ENCODE peak calls at places on chromosomes 3 and 15, in four cellular contexts. B, Q, W and O are unnamed samples.

GRCh38 chr3:40875581-40875980 is 323.7 kb upstream of the CTNNB1 start:
- DNase-seq in Q (no peak), W (no peak), B (no peak), O (no peak)

GRCh38 chr15:63843901-63844317 is 10.2 kb upstream of the HERC1 start:
- DNase-seq in B (no peak), Q (no peak), W (no peak), O (no peak)

GRCh38 chr15:51388726-51389125 is 47.3 kb downstream of the GLDN start:
- DNase-seq in Q (no peak), B (no peak), W (no peak), O (no peak)

GRCh38 chr3:194931366-194931765 is 245.7 kb downstream of the FAM43A start:
- DNase-seq in W (no peak), Q (no peak), B (no peak), O (no peak)

GRCh38 chr15:33153548-33153947 is 41.0 kb downstream of the FMN1 start:
- DNase-seq in B (no peak), Q (no peak), W (no peak), O (no peak)

GRCh38 chr3:60178931-60179653 is 1072.2 kb downstream of the FHIT start:
- DNase-seq in B (no peak), Q (no peak), W (no peak), O (no peak)

GRCh38 chr3:129365296-129365695 is 63.1 kb downstream of the EFCAB12 start:
- DNase-seq in B (no peak), W (no peak), Q (no peak), O (no peak)

GRCh38 chr15:83372434-83372873 is 74.7 kb upstream of the SH3GL3 start:
- DNase-seq in Q (no peak), B (no peak), W (no peak), O (no peak)

GRCh38 chr3:93906245-93906644 is 67.5 kb downstream of the PROS1 start:
- DNase-seq in W (no peak), B (no peak), Q (no peak), O (no peak)
- H3K9me3 ChIP-seq in W (no peaks in the 10 kb centered on the region), B (no peaks in the 10 kb centered on the region), Q (no peaks in the 10 kb centered on the region), O (no peaks in the 10 kb centered on the region)

DNA sequence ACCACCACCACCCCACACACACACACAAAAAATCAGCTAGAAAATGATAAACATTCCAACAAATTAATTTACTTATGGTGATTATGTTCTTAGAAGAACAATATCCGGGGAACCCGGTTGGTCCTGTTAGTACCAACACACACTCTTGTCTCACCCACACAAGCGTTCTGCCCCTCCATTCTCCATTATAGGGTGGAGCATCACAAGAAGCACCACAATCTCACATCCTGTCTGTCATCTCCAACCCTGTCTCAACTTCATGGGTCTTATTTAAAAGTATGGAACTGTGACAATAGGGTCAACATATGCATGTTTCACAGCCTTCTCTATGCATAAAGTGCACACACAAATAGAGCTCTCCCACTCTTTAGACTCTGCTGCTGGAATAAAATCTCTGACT is 5.6 kb downstream of the GSK3B start:
- DNase-seq in Q (no peak), W (no peak), B (no peak), O (no peak)
- H3K4me1 ChIP-seq in Q (peaks cover 73% of the 10 kb centered on the region), W (no peaks in the 10 kb centered on the region), B (peaks cover 20% of the 10 kb centered on the region), O (peaks cover 29% of the 10 kb centered on the region)

GRCh38 chr15:27865926-27866325 is 233.2 kb downstream of the OCA2 start:
- DNase-seq in W (no peak), B (no peak), Q (no peak), O (no peak)

GRCh38 chr15:27863000-27863399 is 236.1 kb downstream of the OCA2 start:
- DNase-seq in W (no peak), Q (no peak), B (no peak), O (no peak)

GRCh38 chr15:27864076-27864475 is 235.0 kb downstream of the OCA2 start:
- DNase-seq in W (no peak), Q (no peak), B (no peak), O (no peak)

GRCh38 chr15:27865323-27865922 is 233.7 kb downstream of the OCA2 start:
- DNase-seq in B (no peak), W (no peak), Q (no peak), O (no peak)

DNA sequence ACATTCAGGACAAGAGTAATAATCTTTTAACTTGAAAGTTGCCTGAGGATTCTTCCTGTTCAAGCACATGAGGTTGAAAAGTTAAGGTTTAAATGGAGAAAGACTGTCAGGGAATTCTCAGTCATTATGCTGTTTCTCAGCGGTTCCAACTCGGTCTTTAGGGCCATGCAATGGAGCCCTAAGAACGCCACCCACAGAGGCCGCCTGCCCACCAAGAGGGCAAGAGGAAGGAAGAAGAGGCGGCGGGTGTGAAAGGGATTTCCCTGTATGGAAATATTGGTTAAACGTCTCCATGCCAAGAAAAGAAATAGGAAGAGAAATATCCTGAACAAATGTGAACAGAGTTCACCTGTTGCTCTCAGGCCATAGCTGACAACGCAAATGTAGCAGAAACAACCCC is 234.4 kb downstream of the OCA2 start:
- DNase-seq in W (no peak), B (no peak), Q (no peak), O (no peak)
- H3K9me3 ChIP-seq in W (peaks cover 32% of the 10 kb centered on the region), B (peaks cover 64% of the 10 kb centered on the region), Q (no peaks in the 10 kb centered on the region), O (no peaks in the 10 kb centered on the region)

DNA sequence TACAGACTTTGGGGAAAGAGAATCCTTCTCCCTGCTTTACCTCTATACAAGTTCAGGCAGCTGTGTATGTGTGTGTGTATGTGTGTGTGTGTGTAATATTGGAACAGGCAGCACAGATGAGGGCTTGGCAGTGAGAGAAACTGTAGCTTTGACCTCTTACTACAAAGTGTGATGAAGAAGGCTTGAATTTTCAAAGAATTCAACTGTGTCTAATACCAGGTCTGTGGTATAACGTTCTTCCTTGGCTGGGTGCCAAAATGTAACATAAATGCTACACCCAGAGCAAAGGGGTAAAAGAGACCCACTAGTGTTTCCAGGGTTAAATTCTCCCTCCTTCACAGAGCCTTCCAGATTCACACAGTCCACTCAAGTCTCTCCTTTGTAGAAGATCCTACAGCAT is 51.1 kb downstream of the CHST2 start:
- DNase-seq in Q (no peak), B (no peak), W (no peak), O (no peak)
- H3K4me1 ChIP-seq in Q (no peaks in the 10 kb centered on the region), B (no peaks in the 10 kb centered on the region), W (no peaks in the 10 kb centered on the region), O (peaks cover 10% of the 10 kb centered on the region)

DNA sequence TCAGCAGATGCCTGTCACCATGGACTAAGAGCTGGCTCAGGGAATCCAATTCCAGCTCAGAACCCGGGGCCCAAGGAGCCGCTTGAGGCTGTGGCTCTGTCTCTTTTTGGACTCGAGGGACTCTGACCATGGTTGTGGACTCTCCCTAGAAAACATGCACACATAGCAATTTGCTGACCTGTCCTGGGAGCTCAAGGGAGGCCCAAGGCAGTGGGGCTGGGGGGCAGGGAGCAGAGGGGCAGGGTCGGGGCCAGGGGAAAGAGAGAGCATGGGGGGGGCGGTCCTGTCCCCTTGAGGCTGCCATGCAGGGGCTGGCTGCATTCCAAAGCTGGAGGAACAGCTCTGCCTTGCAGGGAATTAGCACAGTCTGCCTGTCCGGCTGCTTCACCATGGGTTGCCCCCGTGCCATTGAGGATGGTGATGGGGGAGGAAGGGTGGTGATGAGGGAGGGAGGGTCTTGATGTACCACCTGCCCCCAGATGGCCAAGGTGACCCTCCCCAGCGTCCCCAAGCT is 190.1 kb downstream of the GOLGA6L6 start:
- DNase-seq in W (no peak), B (peak; percentile 61), Q (peak; percentile 24), O (peak; percentile 74)
- H3K9me3 ChIP-seq in W (peaks cover 74% of the 10 kb centered on the region), B (peaks cover 89% of the 10 kb centered on the region), Q (no peaks in the 10 kb centered on the region), O (peaks cover 2% of the 10 kb centered on the region)

GRCh38 chr3:107990433-107990832 is 100.4 kb downstream of the CD47 start:
- DNase-seq in B (no peak), W (no peak), Q (no peak), O (no peak)
- H3K4me1 ChIP-seq in B (peaks cover 25% of the 10 kb centered on the region), W (no peaks in the 10 kb centered on the region), Q (peaks cover 34% of the 10 kb centered on the region), O (peaks cover 31% of the 10 kb centered on the region)

DNA sequence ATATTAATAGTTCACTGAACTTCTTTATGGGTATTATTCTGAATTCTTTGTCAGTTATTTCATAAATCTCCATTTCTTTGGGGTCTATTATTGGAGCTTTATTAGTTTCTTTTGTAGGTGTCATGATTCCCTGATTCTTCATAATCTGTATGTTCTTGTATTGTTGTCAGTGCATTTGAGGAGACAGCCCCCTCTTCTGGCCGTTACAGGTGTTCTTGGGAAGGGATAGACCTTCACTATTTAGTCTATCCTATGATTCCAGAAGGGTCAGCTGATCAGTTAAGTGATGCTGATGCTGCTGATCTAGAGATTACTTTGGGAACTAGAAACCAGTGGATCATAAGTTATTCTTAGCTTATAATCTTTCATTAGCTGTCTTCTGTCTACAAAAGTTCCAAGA is 34.9 kb downstream of the TMEM39A start:
- DNase-seq in Q (no peak), B (no peak), W (no peak), O (no peak)
- H3K9me3 ChIP-seq in Q (peaks cover 14% of the 10 kb centered on the region), B (peaks cover 59% of the 10 kb centered on the region), W (peaks cover 2% of the 10 kb centered on the region), O (peaks cover 34% of the 10 kb centered on the region)

GRCh38 chr3:30631237-30631961 is 25.0 kb downstream of the TGFBR2 start:
- DNase-seq in Q (no peak), B (no peak), W (peak; percentile 81), O (no peak)

GRCh38 chr3:30633718-30634117 is 27.3 kb downstream of the TGFBR2 start:
- DNase-seq in W (no peak), B (no peak), Q (no peak), O (no peak)

GRCh38 chr3:30630238-30631030 is 24.0 kb downstream of the TGFBR2 start:
- DNase-seq in B (no peak), Q (no peak), W (no peak), O (no peak)

GRCh38 chr3:30632521-30632920 is 26.1 kb downstream of the TGFBR2 start:
- DNase-seq in Q (no peak), W (no peak), B (no peak), O (no peak)

DNA sequence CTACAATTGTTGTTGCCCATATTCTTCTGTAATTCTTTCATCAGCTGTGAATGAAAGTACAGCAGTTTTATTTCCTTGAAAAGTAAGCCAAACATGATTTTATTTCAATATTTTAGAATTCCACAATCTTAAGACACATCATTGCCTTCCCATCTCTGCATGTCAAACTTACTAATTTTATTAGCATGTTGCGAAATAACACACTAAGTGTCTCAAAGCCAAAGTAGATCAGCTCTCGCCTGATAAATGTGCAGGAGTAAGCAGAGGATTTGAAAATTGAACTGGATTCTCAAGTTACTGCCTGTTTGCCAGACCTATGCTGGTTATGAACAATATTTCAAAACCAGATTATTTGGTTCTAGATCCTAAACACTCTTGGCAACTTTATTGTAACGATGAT is 25.7 kb downstream of the TGFBR2 start:
- DNase-seq in Q (no peak), B (no peak), W (no peak), O (no peak)
- H3K4me1 ChIP-seq in Q (peaks cover 96% of the 10 kb centered on the region), B (peaks cover 32% of the 10 kb centered on the region), W (peaks cover 77% of the 10 kb centered on the region), O (peaks cover 89% of the 10 kb centered on the region)